ENCODE peak calls at places on chromosomes 11 and 22, in nine cellular contexts. O, Y, P, X, M, L, R, U and A are unnamed samples.

GRCh38 chr11:62124186-62125113 is 639 bp downstream of the INCENP start:
- DNase-seq in Y (no peak), U (peak), R (no peak), M (peak), O (no peak), P (no peak), X (no peak), L (peak), A (no peak)

GRCh38 chr22:30252411-30253204 is 6.0 kb upstream of the LIF start:
- DNase-seq in M (no peak), R (no peak), L (no peak), O (no peak), P (no peak), X (no peak), Y (no peak), U (no peak), A (no peak)

GRCh38 chr11:629237-629583 is 2.2 kb upstream of the SCT start:
- DNase-seq in L (no peak), Y (no peak), U (no peak), O (no peak), M (no peak), R (no peak), P (no peak), X (no peak), A (no peak)

GRCh38 chr22:34567367-34567766 is 498.6 kb upstream of the ISX start:
- DNase-seq in X (no peak), O (no peak), M (no peak), U (no peak), P (no peak), L (no peak), R (no peak), Y (no peak), A (no peak)

GRCh38 chr11:6608011-6608410 is 4.0 kb downstream of the TAF10 start:
- DNase-seq in O (peak), U (no peak), L (no peak), P (no peak), M (no peak), R (no peak), Y (no peak), X (no peak), A (no peak)

GRCh38 chr11:127059286-127060200 is 59.0 kb upstream of the KIRREL3 start:
- DNase-seq in U (no peak), P (no peak), R (no peak), X (no peak), Y (no peak), M (no peak), L (no peak), O (no peak), A (no peak)

GRCh38 chr11:2577071-2578005 is 122.5 kb downstream of the KCNQ1OT1 start:
- DNase-seq in L (no peak), M (no peak), P (no peak), X (no peak), Y (peak), U (no peak), O (no peak), R (peak), A (peak)

GRCh38 chr22:42947211-42947990 is 67.5 kb downstream of the PACSIN2 start:
- DNase-seq in M (peak), U (no peak), L (no peak), X (no peak), Y (no peak), O (no peak), P (no peak), R (no peak), A (no peak)

GRCh38 chr11:32297629-32298028 is 137.7 kb downstream of the WT1 start:
- DNase-seq in U (peak), P (no peak), R (no peak), L (no peak), O (no peak), Y (no peak), M (peak), X (peak), A (no peak)